ENCODE peak calls at places on chromosomes 1 and 21, in ten cellular contexts. U is GM13977, Z is heart right ventricle, L is cardiac muscle cell, T is mucosa of descending colon, P is cardiac fibroblast, W is fibroblast of villous mesenchyme, K is kidney, D is neural progenitor cell, H is epithelial cell of esophagus. V is an unnamed sample.

GRCh38 chr1:242240061-242240460 is 241.2 kb upstream of the MAP1LC3C start:
- DNase-seq in U (no peak), Z (no peak), L (peak), T (no peak), P (no peak), W (no peak), K (no peak), D (no peak), H (no peak), V (no peak)

GRCh38 chr1:198408716-198409115 is 131.8 kb downstream of the ATP6V1G3 start:
- DNase-seq in U (no peak), Z (no peak), L (no peak), T (no peak), P (no peak), W (no peak), K (no peak), D (no peak), H (no peak), V (no peak)

GRCh38 chr1:175889044-175889443 is 145.6 kb upstream of the TNR start:
- DNase-seq in U (no peak), Z (no peak), L (no peak), T (no peak), P (peak), W (no peak), K (no peak), D (no peak), H (no peak), V (no peak)

GRCh38 chr1:224780736-224781135 is 148.7 kb upstream of the DNAH14 start:
- DNase-seq in U (no peak), Z (no peak), L (no peak), T (no peak), P (no peak), W (no peak), K (no peak), D (no peak), H (no peak), V (no peak)

GRCh38 chr1:19877821-19878636 is 4.2 kb upstream of the OTUD3 start:
- DNase-seq in U (no peak), Z (no peak), L (no peak), T (peak), P (no peak), W (peak), K (no peak), D (peak), H (peak), V (no peak)

GRCh38 chr21:46152939-46153258 is 2.5 kb downstream of the FTCD start:
- DNase-seq in U (no peak), Z (no peak), L (no peak), T (peak), P (no peak), W (no peak), K (no peak), D (no peak), H (no peak), V (no peak)

GRCh38 chr21:44962481-44962966 is 22.7 kb downstream of the SLX9 start:
- DNase-seq in U (no peak), Z (peak), L (peak), T (no peak), P (peak), W (peak), K (peak), D (no peak), H (peak), V (no peak)

GRCh38 chr1:155063550-155064108 is at the start of gene EFNA4:
- DNase-seq in U (peak), Z (peak), L (peak), T (peak), P (peak), W (peak), K (peak), D (peak), H (peak), V (peak)

GRCh38 chr1:10415211-10415930 is 14.9 kb upstream of the CENPS start:
- DNase-seq in U (no peak), Z (no peak), L (no peak), T (peak), P (peak), W (peak), K (peak), D (no peak), H (peak), V (no peak)

DNA sequence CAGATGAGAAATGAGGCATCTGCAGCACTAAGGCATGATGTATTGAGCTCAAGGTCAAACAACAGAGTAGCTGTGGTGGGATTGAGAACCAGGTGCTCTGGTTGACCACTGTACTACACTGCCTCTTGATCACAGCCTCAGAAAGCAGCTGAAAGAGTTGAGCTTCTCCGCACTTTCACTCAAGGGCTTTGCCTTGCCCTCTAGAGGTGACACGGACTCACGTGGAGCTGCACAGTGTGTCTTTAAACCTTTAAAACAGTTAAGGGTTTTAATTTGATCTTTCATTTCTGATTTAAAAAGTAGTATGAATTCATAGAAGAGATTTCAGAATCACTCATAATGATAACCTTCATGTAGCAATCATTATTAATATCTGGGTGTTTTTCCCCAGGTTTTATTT is 132.5 kb downstream of the RWDD3 start:
- DNase-seq in U (no peak), Z (no peak), L (no peak), T (no peak), P (no peak), W (no peak), K (no peak), D (no peak), H (no peak), V (no peak)
- TF ChIP-seq CTCF in U (no peak), Z (no peak), L (no peak), T (no peak), P (no peak), W (no peak), K (no peak), D (no peak), H (no peak), V (no peak)

DNA sequence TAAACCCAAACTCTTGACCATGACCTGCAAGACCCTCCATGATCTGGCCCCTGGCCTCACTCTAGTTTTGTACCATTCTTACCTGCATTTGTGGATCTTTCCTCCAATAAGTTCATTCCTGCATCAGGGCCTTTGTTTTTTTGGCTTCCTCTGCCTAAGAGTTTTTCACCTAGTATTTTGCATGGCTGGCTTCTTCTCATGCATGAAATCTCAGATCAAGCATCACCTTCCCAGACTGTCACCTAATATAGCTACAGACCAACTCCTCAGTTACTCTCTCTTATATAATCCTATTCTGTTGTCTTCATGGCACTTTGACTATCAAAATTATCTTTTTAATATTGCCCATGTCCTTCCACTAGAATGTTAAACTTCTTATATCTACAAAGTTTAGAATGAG is 54.2 kb downstream of the BTBD8 start:
- DNase-seq in U (no peak), Z (no peak), L (no peak), T (no peak), P (no peak), W (no peak), K (no peak), D (no peak), H (no peak), V (no peak)
- TF ChIP-seq CTCF in U (no peak), Z (no peak), L (no peak), T (no peak), P (no peak), W (no peak), K (no peak), D (no peak), H (no peak), V (no peak)

GRCh38 chr21:32844076-32844475 is 72.5 kb upstream of the PAXBP1 start:
- DNase-seq in U (no peak), Z (no peak), L (no peak), T (no peak), P (no peak), W (no peak), K (no peak), D (no peak), H (no peak), V (no peak)

GRCh38 chr21:32843561-32843960 is 72.0 kb upstream of the PAXBP1 start:
- DNase-seq in U (no peak), Z (no peak), L (no peak), T (no peak), P (no peak), W (no peak), K (no peak), D (no peak), H (no peak), V (no peak)

GRCh38 chr21:32844653-32845443 is 73.3 kb upstream of the PAXBP1 start:
- DNase-seq in U (no peak), Z (no peak), L (no peak), T (no peak), P (peak), W (peak), K (no peak), D (peak), H (peak), V (no peak)
- TF ChIP-seq CTCF in U (no peak), Z (no peak), L (peak), T (no peak), P (no peak), W (no peak), K (no peak), D (peak), H (no peak), V (no peak)

DNA sequence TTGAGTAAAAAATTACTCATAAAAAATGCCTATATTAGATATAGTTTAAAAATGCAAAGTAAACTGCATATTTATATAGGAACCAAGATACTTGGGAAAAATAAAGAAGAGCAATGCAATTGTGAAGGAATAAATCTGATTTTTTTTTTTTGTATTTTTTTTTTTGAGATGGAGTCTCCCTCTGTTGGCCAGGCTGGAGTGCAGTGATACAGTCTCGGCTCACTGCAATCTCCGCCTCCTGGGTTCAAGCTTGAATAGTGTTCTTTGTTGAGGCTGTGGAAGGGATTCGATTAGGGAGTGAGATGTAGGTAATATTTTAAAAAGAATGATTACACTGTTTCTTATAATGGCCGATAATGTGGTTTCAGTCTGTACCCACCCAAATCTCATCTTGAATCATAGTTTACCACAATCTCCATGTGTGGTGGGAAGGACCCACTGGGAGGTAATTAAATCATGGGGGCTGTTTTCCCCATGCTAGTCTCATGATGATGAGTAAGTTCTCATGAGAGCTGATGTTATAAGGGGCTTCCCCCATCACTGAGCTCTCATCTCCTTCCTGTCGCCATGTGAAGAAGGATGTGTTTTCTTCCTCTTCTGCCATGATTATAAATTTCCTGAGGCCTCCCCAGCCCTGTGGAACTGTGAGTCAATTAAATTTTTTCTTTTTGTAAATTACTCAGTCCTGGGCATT is 1765.9 kb downstream of the PLA2G4A start:
- DNase-seq in U (no peak), Z (no peak), L (no peak), T (no peak), P (no peak), W (no peak), K (no peak), D (no peak), H (peak), V (no peak)
- TF ChIP-seq CTCF in U (no peak), Z (no peak), L (peak), T (no peak), P (peak), W (no peak), K (no peak), D (peak), H (peak), V (peak)

DNA sequence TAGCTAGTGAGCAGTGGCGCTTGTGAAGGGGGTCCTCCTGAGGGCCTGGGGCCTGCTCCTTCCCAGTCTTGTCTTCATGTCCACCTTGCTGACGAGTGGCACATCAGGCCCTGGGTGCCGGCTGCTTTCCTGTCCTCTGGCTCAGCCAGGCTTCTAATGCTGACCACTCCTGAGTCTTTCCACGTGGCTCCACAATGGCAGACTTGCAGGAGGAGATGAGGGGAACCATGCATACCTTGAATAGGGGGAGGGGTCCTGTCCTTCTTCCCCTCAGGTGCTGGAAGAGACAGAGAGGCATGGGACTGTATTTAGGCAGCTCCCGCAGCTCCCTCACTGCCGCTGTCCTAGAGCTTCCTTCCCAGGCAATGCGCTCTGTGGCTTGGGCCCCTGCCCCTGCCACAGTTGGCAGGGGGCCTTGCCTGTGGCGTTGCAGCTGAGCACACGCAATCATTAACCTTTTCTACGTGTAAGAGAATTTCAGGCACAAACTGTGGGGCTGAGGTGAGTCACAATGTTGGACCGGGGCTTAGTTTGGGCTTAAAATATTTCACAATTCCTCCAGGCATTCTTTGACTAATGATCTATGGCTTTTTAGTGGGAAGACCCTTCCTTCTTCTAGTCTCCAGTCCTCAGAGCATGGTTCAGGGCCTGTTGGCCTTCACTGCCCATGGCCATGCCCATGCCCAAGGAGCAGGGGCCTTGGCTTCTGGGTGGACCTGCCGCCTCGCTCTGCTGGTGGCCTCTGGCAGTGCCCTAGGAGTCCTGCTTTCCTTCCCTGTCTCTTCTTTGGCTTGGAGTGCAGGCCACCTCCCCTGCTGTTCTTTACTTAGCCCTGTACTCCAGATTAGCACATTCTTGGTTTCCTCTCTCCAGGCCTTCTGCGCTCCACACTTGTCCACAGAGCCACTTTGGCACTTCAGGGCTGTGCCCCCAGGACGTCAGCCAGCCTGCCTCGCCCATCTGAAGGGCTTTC is 39.1 kb downstream of the MAPKAPK2 start:
- DNase-seq in U (no peak), Z (peak), L (peak), T (no peak), P (peak), W (peak), K (peak), D (peak), H (peak), V (no peak)
- TF ChIP-seq CTCF in U (no peak), Z (peak), L (no peak), T (no peak), P (no peak), W (no peak), K (no peak), D (no peak), H (no peak), V (no peak)

GRCh38 chr21:39086547-39086946 is 96.7 kb downstream of the PSMG1 start:
- DNase-seq in U (no peak), Z (no peak), L (no peak), T (no peak), P (no peak), W (no peak), K (no peak), D (no peak), H (no peak), V (no peak)
- TF ChIP-seq CTCF in U (peak), Z (peak), L (no peak), T (no peak), P (no peak), W (peak), K (peak), D (peak), H (no peak), V (no peak)